ENCODE peak calls at places on chromosomes 12 and 14, in eight cellular contexts. H is fibroblast of lung, L is left ventricle myocardium inferior, X is heart right ventricle, C is psoas muscle, K is tibial artery, P is adrenal gland, W is transverse colon. Z is an unnamed sample.
A peak's percentile ranks its signal among the peaks of the same experiment; 100 is the strongest.

GRCh38 chr14:57066463-57066862 is 202.2 kb downstream of the EXOC5 start:
- DNase-seq in H (no peak), L (no peak), X (no peak), C (no peak), K (no peak), P (no peak), W (no peak), Z (no peak)

GRCh38 chr14:57089901-57090300 is 178.8 kb downstream of the EXOC5 start:
- DNase-seq in H (no peak), L (no peak), X (no peak), C (no peak), K (no peak), P (no peak), W (no peak), Z (no peak)

GRCh38 chr14:103014466-103015319 is 42.7 kb downstream of the CDC42BPB start:
- DNase-seq in H (peak; percentile 43), L (no peak), X (no peak), C (no peak), K (no peak), P (no peak), W (no peak), Z (no peak)

GRCh38 chr12:105445261-105446015 is 114.9 kb downstream of the C12orf75 start:
- DNase-seq in H (no peak), L (no peak), X (no peak), C (no peak), K (no peak), P (no peak), W (no peak), Z (no peak)

GRCh38 chr12:11729008-11729407 is 79.5 kb downstream of the ETV6 start:
- DNase-seq in H (no peak), L (no peak), X (no peak), C (no peak), K (no peak), P (no peak), W (peak; percentile 80), Z (no peak)

GRCh38 chr14:91299483-91300115 is 55.1 kb upstream of the GPR68 start:
- DNase-seq in H (no peak), L (no peak), X (no peak), C (no peak), K (no peak), P (no peak), W (no peak), Z (no peak)

GRCh38 chr14:100416921-100417451 is 93.8 kb downstream of the SLC25A47 start:
- DNase-seq in H (peak; percentile 40), L (no peak), X (no peak), C (no peak), K (no peak), P (no peak), W (peak; percentile 56), Z (peak; percentile 65)

GRCh38 chr14:89628521-89628920 is 211.5 kb upstream of the FOXN3 start:
- DNase-seq in H (no peak), L (no peak), X (no peak), C (no peak), K (no peak), P (no peak), W (no peak), Z (no peak)

GRCh38 chr12:130484221-130484620 is 146.5 kb downstream of the PIWIL1 start:
- DNase-seq in H (no peak), L (no peak), X (no peak), C (no peak), K (no peak), P (no peak), W (no peak), Z (no peak)

GRCh38 chr12:81758421-81759214 is 532 bp downstream of the PPFIA2 start:
- DNase-seq in H (peak; percentile 38), L (peak; percentile 19), X (peak; percentile 15), C (peak; percentile 16), K (peak; percentile 69), P (no peak), W (no peak), Z (no peak)

GRCh38 chr12:116458492-116458891 is 100.7 kb upstream of the MAP1LC3B2 start:
- DNase-seq in H (no peak), L (no peak), X (no peak), C (no peak), K (no peak), P (no peak), W (no peak), Z (no peak)

GRCh38 chr12:78210894-78211302 is 380.2 kb downstream of the NAV3 start:
- DNase-seq in H (peak; percentile 93), L (no peak), X (no peak), C (no peak), K (no peak), P (no peak), W (no peak), Z (peak; percentile 93)

GRCh38 chr14:70013269-70013873 is 134.2 kb downstream of the SMOC1 start:
- DNase-seq in H (no peak), L (no peak), X (no peak), C (no peak), K (no peak), P (peak; percentile 74), W (peak; percentile 52), Z (no peak)

GRCh38 chr12:15532364-15532977 is 210.2 kb downstream of the PTPRO start:
- DNase-seq in H (peak; percentile 79), L (no peak), X (no peak), C (no peak), K (no peak), P (no peak), W (peak; percentile 53), Z (no peak)

GRCh38 chr12:71558445-71558844 is 105.2 kb downstream of the ZFC3H1 start:
- DNase-seq in H (no peak), L (no peak), X (no peak), C (no peak), K (no peak), P (no peak), W (no peak), Z (peak; percentile 19)

GRCh38 chr14:34662558-34663088 is 32.7 kb upstream of the SNX6 start:
- DNase-seq in H (peak; percentile 21), L (no peak), X (no peak), C (no peak), K (no peak), P (no peak), W (no peak), Z (no peak)

GRCh38 chr14:73666583-73666982 is 21.8 kb downstream of the DNAL1 start:
- DNase-seq in H (no peak), L (no peak), X (no peak), C (no peak), K (no peak), P (no peak), W (no peak), Z (no peak)

GRCh38 chr12:75712223-75712622 is 200.8 kb upstream of the KRR1 start:
- DNase-seq in H (no peak), L (no peak), X (no peak), C (no peak), K (no peak), P (no peak), W (no peak), Z (no peak)

GRCh38 chr14:105748204-105748578 is 221.8 kb downstream of the TMEM121 start:
- DNase-seq in H (no peak), L (peak; percentile 29), X (peak; percentile 65), C (no peak), K (peak; percentile 63), P (no peak), W (no peak), Z (no peak)

GRCh38 chr12:59320112-59320511 is 275.7 kb upstream of the SLC16A7 start:
- DNase-seq in H (no peak), L (no peak), X (no peak), C (no peak), K (no peak), P (no peak), W (no peak), Z (no peak)

GRCh38 chr12:59318940-59319339 is 276.9 kb upstream of the SLC16A7 start:
- DNase-seq in H (no peak), L (no peak), X (no peak), C (no peak), K (no peak), P (no peak), W (no peak), Z (no peak)

GRCh38 chr12:59317598-59317997 is 278.2 kb upstream of the SLC16A7 start:
- DNase-seq in H (no peak), L (no peak), X (no peak), C (no peak), K (no peak), P (no peak), W (no peak), Z (no peak)

GRCh38 chr12:59314209-59314608 is 281.6 kb upstream of the SLC16A7 start:
- DNase-seq in H (no peak), L (no peak), X (no peak), C (no peak), K (no peak), P (no peak), W (no peak), Z (no peak)

GRCh38 chr12:59316938-59317337 is 278.9 kb upstream of the SLC16A7 start:
- DNase-seq in H (no peak), L (no peak), X (no peak), C (no peak), K (no peak), P (no peak), W (no peak), Z (no peak)
- H3K4me3 ChIP-seq in H (no peak overlapping the region), L (no peak overlapping the region), X (no peak overlapping the region), C (no peak overlapping the region), K (no peak overlapping the region), P (no peak overlapping the region), W (no peak overlapping the region), Z (no peak overlapping the region)

DNA sequence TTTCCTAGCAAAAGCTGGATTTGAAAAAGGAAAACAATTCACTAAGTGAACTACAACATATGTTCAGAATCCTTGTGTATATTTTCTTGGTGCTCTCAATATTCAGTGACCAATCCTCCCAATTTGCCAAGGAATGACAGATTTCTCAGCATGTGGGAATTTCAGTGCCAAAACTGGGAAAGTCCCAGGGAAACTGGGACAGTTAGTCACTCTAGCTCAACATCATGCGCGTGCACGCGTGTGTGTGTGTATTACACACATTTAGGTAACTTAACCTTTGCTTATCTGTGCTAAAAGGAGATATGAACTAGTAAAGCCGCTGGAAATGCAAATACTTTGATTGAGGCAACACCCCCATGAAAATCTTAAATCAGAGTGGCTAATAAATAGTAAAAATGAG is 26.1 kb upstream of the SLC6A13 start:
- DNase-seq in H (peak; percentile 14), L (peak; percentile 20), X (no peak), C (peak; percentile 30), K (no peak), P (peak; percentile 50), W (no peak), Z (no peak)
- TF ChIP-seq CTCF in H (no peak), L (no peak), X (no peak), C (no peak), K (no peak), P (no peak), W (no peak), Z (no peak)

GRCh38 chr12:132856581-132856980 is 27.9 kb upstream of the GOLGA3 start:
- DNase-seq in H (no peak), L (no peak), X (no peak), C (no peak), K (no peak), P (no peak), W (no peak), Z (no peak)
- H3K36me3 ChIP-seq in H (peaks cover 40% of the 10 kb centered on the region), L (peaks cover 97% of the 10 kb centered on the region), X (peaks cover 73% of the 10 kb centered on the region), C (peaks cover 95% of the 10 kb centered on the region), K (peaks cover 99% of the 10 kb centered on the region), P (no peaks in the 10 kb centered on the region), W (no peaks in the 10 kb centered on the region), Z (peaks cover 44% of the 10 kb centered on the region)

GRCh38 chr14:21537088-21537424 is 10.9 kb upstream of the SALL2 start:
- DNase-seq in H (no peak), L (no peak), X (no peak), C (no peak), K (no peak), P (no peak), W (no peak), Z (no peak)
- H3K4me3 ChIP-seq in H (peak overlapping the region; percentile 44), L (peak overlapping the region; percentile 58), X (peak overlapping the region; percentile 35), C (peak overlapping the region; percentile 46), K (no peak overlapping the region), P (no peak overlapping the region), W (no peak overlapping the region), Z (no peak overlapping the region)